ENCODE peak calls at places on chromosome 10, in ten cellular contexts. X is GM23248; V is activated naive CD4-positive, alpha-beta T cell; F is GM13977; K is OCI-M1; Y is iPS-NIHi11; U is fibroblast of the aortic adventitia; B is fibroblast of mammary gland; P is activated T-helper 9 cell treated with anti-CD3 and anti-CD28 coated beads, Interleukin-2, amount 50 U/mL, for 16 hours; J is HCEC 1CT. D is an unnamed sample.

GRCh38 chr10:59562126-59562525 is 147.5 kb downstream of the SLC16A9 start:
- DNase-seq in X (no peak), V (no peak), F (no peak), K (no peak), Y (no peak), U (no peak), B (no peak), P (no peak), J (no peak), D (no peak)

GRCh38 chr10:123966896-123967231 is 75.3 kb upstream of the CPXM2 start:
- DNase-seq in X (peak; percentile 35), V (no peak), F (no peak), K (no peak), Y (no peak), U (peak; percentile 41), B (no peak), P (no peak), J (no peak), D (no peak)

GRCh38 chr10:49280001-49280408 is 19.0 kb upstream of the C10orf71 start:
- DNase-seq in X (peak; percentile 90), V (no peak), F (no peak), K (no peak), Y (no peak), U (peak; percentile 45), B (peak; percentile 83), P (no peak), J (peak; percentile 60), D (peak; percentile 17)

GRCh38 chr10:9294865-9295264 is 1240.4 kb downstream of the GATA3 start:
- DNase-seq in X (no peak), V (no peak), F (peak; percentile 5), K (peak; percentile 61), Y (no peak), U (no peak), B (no peak), P (no peak), J (no peak), D (no peak)

GRCh38 chr10:24851595-24851994 is 100.8 kb downstream of the PRTFDC1 start:
- DNase-seq in X (no peak), V (no peak), F (no peak), K (no peak), Y (no peak), U (peak; percentile 52), B (no peak), P (no peak), J (peak; percentile 7), D (no peak)

GRCh38 chr10:61882621-61883375 is 18.7 kb upstream of the ARID5B start:
- DNase-seq in X (peak; percentile 75), V (no peak), F (no peak), K (no peak), Y (no peak), U (no peak), B (peak; percentile 66), P (peak; percentile 54), J (peak; percentile 69), D (peak; percentile 40)

GRCh38 chr10:89518876-89519842 is 16.2 kb downstream of the SLC16A12 start:
- DNase-seq in X (peak; percentile 93), V (no peak), F (no peak), K (no peak), Y (no peak), U (peak; percentile 46), B (peak; percentile 99), P (no peak), J (peak; percentile 72), D (peak; percentile 41)

GRCh38 chr10:19493917-19494316 is 322.3 kb upstream of the PLXDC2 start:
- DNase-seq in X (no peak), V (no peak), F (no peak), K (no peak), Y (no peak), U (no peak), B (no peak), P (no peak), J (no peak), D (no peak)

GRCh38 chr10:48215148-48215982 is 59.1 kb downstream of the FRMPD2 start:
- DNase-seq in X (peak; percentile 32), V (no peak), F (peak; percentile 51), K (peak; percentile 76), Y (peak; percentile 71), U (peak; percentile 35), B (peak; percentile 30), P (no peak), J (peak; percentile 9), D (peak; percentile 52)

D was measured in M059J.